ENCODE peak calls at places on chromosomes 11 and 22, in four cellular contexts. B is pancreas, K is choroid plexus epithelial cell, T is astrocyte of the spinal cord. J is an unnamed sample.

GRCh38 chr11:66902486-66903177 is 45.8 kb downstream of the LRFN4 start:
- DNase-seq in B (no peak), K (no peak), T (no peak), J (no peak)

GRCh38 chr11:8006349-8006977 is 19.3 kb downstream of the EIF3F start:
- DNase-seq in B (no peak), K (peak), T (peak), J (peak)

GRCh38 chr11:114354076-114354475 is 46.2 kb downstream of the C11orf71 start:
- DNase-seq in B (no peak), K (peak), T (peak), J (peak)

GRCh38 chr11:9613830-9614762 is 40.6 kb downstream of the WEE1 start:
- DNase-seq in B (peak), K (peak), T (peak), J (peak)

GRCh38 chr22:41619979-41620645 is 731 bp downstream of the DESI1 start:
- DNase-seq in B (peak), K (no peak), T (no peak), J (peak)

GRCh38 chr22:23856721-23857605 is 712 bp upstream of the SLC2A11 start:
- DNase-seq in B (no peak), K (peak), T (peak), J (peak)

GRCh38 chr11:86117706-86118050 is 48.8 kb upstream of the PICALM start:
- DNase-seq in B (no peak), K (no peak), T (no peak), J (no peak)

GRCh38 chr22:40748388-40748970 is 69.2 kb downstream of the MCHR1 start:
- DNase-seq in B (no peak), K (no peak), T (no peak), J (no peak)

GRCh38 chr11:44623716-44624491 is 58.4 kb downstream of the CD82 start:
- DNase-seq in B (peak), K (no peak), T (no peak), J (no peak)

GRCh38 chr11:44066732-44067131 is 662 bp downstream of the ACCS start:
- DNase-seq in B (no peak), K (peak), T (peak), J (peak)

GRCh38 chr22:19991645-19992451 is 24.8 kb downstream of the ARVCF start:
- DNase-seq in B (no peak), K (no peak), T (peak), J (no peak)

GRCh38 chr11:78138694-78139421 is 568 bp downstream of the ALG8 start:
- DNase-seq in B (no peak), K (peak), T (peak), J (no peak)

GRCh38 chr11:24181395-24182047 is 315.3 kb upstream of the LUZP2 start:
- DNase-seq in B (no peak), K (no peak), T (no peak), J (no peak)

GRCh38 chr11:94597896-94598295 is 30.7 kb downstream of the PIWIL4 start:
- DNase-seq in B (no peak), K (peak), T (peak), J (peak)
- TF ChIP-seq CTCF in B (no peak), K (peak), T (peak), J (peak)

DNA sequence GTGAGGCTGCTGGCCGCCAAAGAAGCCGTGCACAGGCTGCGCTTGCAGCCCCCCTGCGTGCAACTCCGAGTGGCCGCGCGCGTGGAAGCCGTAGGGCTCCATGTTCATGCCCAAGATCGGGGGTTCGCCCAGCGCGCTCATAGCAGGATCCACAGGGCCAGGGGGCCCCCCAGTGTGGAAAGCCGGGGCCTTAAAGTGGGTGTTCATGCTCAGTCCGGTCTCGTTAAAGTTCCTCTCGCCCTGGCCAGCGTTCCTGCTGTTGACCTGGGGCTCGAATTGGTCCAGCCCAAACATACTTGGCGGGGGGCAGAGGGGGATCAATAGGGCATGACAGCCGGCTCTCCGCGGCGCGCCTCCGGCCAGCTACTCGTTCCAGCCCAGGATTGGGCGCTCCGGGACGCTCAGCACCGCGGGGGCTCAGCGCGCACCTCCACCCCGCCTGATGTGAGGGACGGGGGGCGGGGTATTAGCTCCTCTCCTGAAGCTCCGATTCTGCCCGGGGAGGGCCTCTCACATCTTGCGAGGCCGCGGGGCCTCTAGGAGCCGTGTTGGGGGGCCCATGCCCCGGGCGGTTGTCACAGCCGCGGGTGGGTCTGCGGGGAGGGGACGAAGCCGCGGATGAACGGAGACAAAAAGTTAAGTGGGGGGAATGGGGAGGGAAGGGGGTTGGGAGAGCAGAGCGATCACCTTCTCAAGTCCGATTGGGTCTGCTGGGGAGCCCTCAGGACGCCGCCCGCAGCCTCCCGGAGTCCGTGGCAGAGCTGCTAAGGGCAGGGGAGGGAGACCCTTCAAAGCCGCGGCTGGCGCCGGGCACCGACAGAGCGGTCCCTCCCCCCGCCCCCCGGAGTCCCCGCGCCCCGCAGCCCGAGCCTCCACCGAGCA is 1.1 kb downstream of the MN1 start:
- DNase-seq in B (no peak), K (peak), T (peak), J (no peak)
- H3K4me3 ChIP-seq in B (peak), K (peak), T (peak), J (peak)

GRCh38 chr22:27381960-27382742 is 419.4 kb downstream of the MN1 start:
- DNase-seq in B (no peak), K (no peak), T (no peak), J (no peak)
- TF ChIP-seq CTCF in B (no peak), K (no peak), T (no peak), J (no peak)

DNA sequence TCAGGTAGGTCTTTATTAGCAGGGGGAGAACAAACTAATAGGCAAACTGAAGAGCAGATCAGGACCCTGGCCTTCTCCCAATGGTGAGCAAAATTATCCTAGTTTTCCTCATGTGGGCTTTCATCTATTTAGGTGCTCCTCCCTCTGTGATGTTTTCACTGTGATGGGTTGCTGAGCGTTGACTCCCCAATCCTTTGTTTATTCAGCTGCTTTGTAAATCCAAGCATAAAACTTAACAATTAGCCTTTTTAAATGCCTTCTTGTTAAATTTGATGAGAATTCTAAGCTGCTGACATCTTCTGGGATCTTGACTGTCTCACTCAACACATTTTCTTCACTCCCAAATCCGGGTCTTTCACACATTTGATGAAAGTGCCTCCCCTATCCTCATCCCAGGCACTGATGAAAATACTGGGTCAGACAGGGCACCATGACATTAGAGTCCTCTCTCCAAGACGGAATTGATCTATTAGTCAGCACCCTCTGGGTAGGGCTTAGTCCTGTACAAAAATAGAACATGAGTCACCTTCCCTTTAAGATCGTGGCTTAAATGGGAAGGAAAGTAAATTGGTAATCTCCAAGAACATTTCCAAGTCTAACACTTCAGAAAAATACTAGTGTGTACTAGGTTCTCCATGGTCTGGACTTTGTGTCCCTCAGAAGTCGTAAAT is 199.3 kb upstream of the ISX start:
- DNase-seq in B (no peak), K (peak), T (peak), J (no peak)
- H3K4me3 ChIP-seq in B (no peak), K (no peak), T (no peak), J (no peak)

DNA sequence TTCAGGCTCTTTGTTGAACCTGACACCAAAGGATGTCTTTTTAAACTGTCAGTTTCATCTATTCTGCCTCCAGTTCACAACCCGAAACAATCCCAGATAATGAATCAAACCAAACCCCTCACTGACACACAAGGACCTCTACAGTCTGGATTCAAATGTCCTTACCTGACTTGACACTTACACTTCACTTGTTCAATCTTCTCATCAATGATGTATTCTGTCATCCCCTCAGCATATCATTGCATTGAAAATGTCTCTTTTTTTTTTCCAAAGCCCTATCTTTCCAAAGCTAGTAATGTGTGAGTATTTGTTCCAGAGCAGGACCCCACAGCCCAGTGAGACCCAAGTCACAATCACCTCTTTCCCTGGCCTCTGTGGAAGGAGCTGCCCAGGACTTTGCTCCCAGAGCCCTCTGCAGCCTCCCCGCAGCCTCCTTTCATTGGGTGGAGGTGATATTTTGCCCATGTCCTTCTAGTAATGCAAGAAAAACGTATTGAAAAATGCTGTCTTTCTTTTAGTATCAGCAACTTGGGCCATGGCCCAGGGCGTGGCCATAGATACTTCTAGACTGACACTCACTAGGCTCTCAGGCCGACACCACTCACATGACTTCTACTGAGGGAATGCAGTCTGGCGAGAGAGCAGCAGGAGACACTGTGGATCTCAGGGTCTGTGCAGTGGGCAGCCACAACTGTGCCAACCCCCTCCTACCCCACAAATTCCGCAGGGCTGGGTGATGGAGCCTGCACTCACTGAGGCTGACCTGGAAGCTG is 18.2 kb downstream of the RFPL3 start:
- DNase-seq in B (no peak), K (no peak), T (no peak), J (no peak)
- TF ChIP-seq CTCF in B (no peak), K (no peak), T (no peak), J (no peak)

J was measured in fibroblast of villous mesenchyme.